ENCODE peak calls at places on chromosomes 6 and 20, in five cellular contexts. H is mesothelial cell of epicardium, B is myocyte, W is HCT116, V is neural progenitor cell. J is an unnamed sample.

GRCh38 chr6:135999393-135999792 is 147.9 kb downstream of the PDE7B start:
- DNase-seq in V (no peak), B (no peak), H (no peak), W (no peak), J (no peak)

GRCh38 chr6:70549327-70549726 is 17.4 kb upstream of the SDHAF4 start:
- DNase-seq in W (no peak), H (no peak), V (no peak), B (no peak), J (no peak)

GRCh38 chr20:9066196-9066595 is 2.7 kb upstream of the PLCB4 start:
- DNase-seq in V (no peak), W (no peak), B (no peak), H (no peak), J (peak; percentile 7)

GRCh38 chr20:61724376-61724775 is 341.3 kb downstream of the TAF4 start:
- DNase-seq in V (peak; percentile 48), W (no peak), H (no peak), B (no peak), J (no peak)

GRCh38 chr20:4112490-4113420 is 97.4 kb upstream of the RNF24 start:
- DNase-seq in W (no peak), H (no peak), V (no peak), B (peak; percentile 54), J (no peak)

GRCh38 chr20:18004389-18005031 is 35.7 kb downstream of the MGME1 start:
- DNase-seq in H (no peak), W (no peak), B (peak; percentile 82), V (no peak), J (peak; percentile 65)

GRCh38 chr20:5065489-5066383 is 54.0 kb downstream of the PCNA start:
- DNase-seq in B (peak; percentile 98), V (no peak), H (no peak), W (peak; percentile 88), J (peak; percentile 99)

GRCh38 chr6:75600694-75601265 is 900 bp upstream of the SENP6 start:
- DNase-seq in V (no peak), B (peak; percentile 6), H (no peak), W (no peak), J (peak; percentile 12)

GRCh38 chr6:32153252-32153834 is 598 bp upstream of the PPT2 start:
- DNase-seq in H (peak; percentile 74), W (no peak), B (no peak), V (peak; percentile 70), J (peak; percentile 21)